ENCODE peak calls at places on chromosome 3, in five cellular contexts. F, R, A, I and D are unnamed samples.

GRCh38 chr3:99413504-99413903 is 224.9 kb upstream of the COL8A1 start:
- DNase-seq in F (no peak), I (no peak), A (no peak), R (no peak), D (no peak)

GRCh38 chr3:78737988-78738387 is 1029.8 kb downstream of the ROBO1 start:
- DNase-seq in R (no peak), I (no peak), A (no peak), F (peak; percentile 39), D (no peak)

GRCh38 chr3:52792961-52793695 is 1.5 kb upstream of the ITIH3 start:
- DNase-seq in I (no peak), F (no peak), R (no peak), A (no peak), D (no peak)

GRCh38 chr3:57110797-57111196 is 50.3 kb downstream of the SPATA12 start:
- DNase-seq in I (no peak), F (no peak), R (no peak), A (no peak), D (no peak)

GRCh38 chr3:107506458-107506857 is 16.3 kb upstream of the BBX start:
- DNase-seq in A (no peak), I (no peak), F (no peak), R (no peak), D (no peak)

GRCh38 chr3:165725296-165725695 is 111.9 kb downstream of the BCHE start:
- DNase-seq in A (no peak), I (no peak), F (no peak), R (no peak), D (no peak)

GRCh38 chr3:24354230-24354629 is 140.4 kb downstream of the THRB start:
- DNase-seq in R (no peak), A (no peak), F (no peak), I (no peak), D (no peak)

GRCh38 chr3:188881954-188882641 is 289.7 kb upstream of the TPRG1 start:
- DNase-seq in F (no peak), I (no peak), R (peak; percentile 79), A (no peak), D (no peak)

GRCh38 chr3:108428580-108428979 is 81.8 kb downstream of the MYH15 start:
- DNase-seq in I (no peak), A (no peak), F (no peak), R (no peak), D (no peak)

GRCh38 chr3:48492461-48493202 is 11.3 kb downstream of the SHISA5 start:
- DNase-seq in F (no peak), I (no peak), A (no peak), R (no peak), D (no peak)

GRCh38 chr3:27526614-27527315 is 42.6 kb upstream of the SLC4A7 start:
- DNase-seq in R (no peak), F (no peak), A (no peak), I (no peak), D (no peak)

GRCh38 chr3:9915252-9916141 is 1.4 kb upstream of the IL17RC start:
- DNase-seq in I (peak; percentile 91), R (no peak), F (peak; percentile 80), A (peak; percentile 85), D (peak; percentile 77)

GRCh38 chr3:42166214-42166613 is 75.1 kb downstream of the TRAK1 start:
- DNase-seq in A (no peak), R (no peak), I (peak; percentile 40), F (no peak), D (peak; percentile 38)

GRCh38 chr3:40382617-40382979 is 4.4 kb upstream of the ENTPD3 start:
- DNase-seq in A (no peak), I (no peak), R (no peak), F (no peak), D (no peak)

GRCh38 chr3:124429129-124429815 is 301.0 kb upstream of the UMPS start:
- DNase-seq in F (no peak), R (peak; percentile 8), I (no peak), A (no peak), D (no peak)

GRCh38 chr3:149442845-149443544 is 31.5 kb upstream of the TM4SF4 start:
- DNase-seq in R (peak; percentile 4), A (no peak), I (no peak), F (no peak), D (no peak)

GRCh38 chr3:9778102-9778501 is 8.4 kb upstream of the CAMK1 start:
- DNase-seq in F (no peak), R (no peak), I (no peak), A (no peak), D (no peak)

GRCh38 chr3:100277255-100277800 is 16.5 kb downstream of the TBC1D23 start:
- DNase-seq in F (no peak), A (no peak), R (no peak), I (no peak), D (no peak)

GRCh38 chr3:143294183-143294582 is 174.6 kb downstream of the CHST2 start:
- DNase-seq in F (no peak), R (no peak), I (no peak), A (no peak), D (no peak)

GRCh38 chr3:50256978-50257890 is 11.7 kb upstream of the SEMA3B start:
- DNase-seq in F (no peak), A (no peak), I (no peak), R (no peak), D (peak; percentile 64)

GRCh38 chr3:58296269-58296668 is 9.8 kb upstream of the RPP14 start:
- DNase-seq in I (no peak), A (no peak), R (no peak), F (no peak), D (no peak)

GRCh38 chr3:11932636-11933035 is 71.6 kb upstream of the SYN2 start:
- DNase-seq in R (no peak), I (no peak), F (no peak), A (no peak), D (no peak)

GRCh38 chr3:39879581-39879980 is 70.2 kb downstream of the MYRIP start:
- DNase-seq in F (no peak), I (no peak), A (no peak), R (no peak), D (no peak)

GRCh38 chr3:4846529-4846928 is 132.7 kb upstream of the BHLHE40 start:
- DNase-seq in A (no peak), I (no peak), F (no peak), R (no peak), D (no peak)

GRCh38 chr3:11424277-11424676 is 152.1 kb downstream of the ATG7 start:
- DNase-seq in F (no peak), I (no peak), R (no peak), A (no peak), D (no peak)

GRCh38 chr3:99633887-99634558 is 4.4 kb upstream of the COL8A1 start:
- DNase-seq in A (no peak), I (no peak), F (no peak), R (no peak), D (no peak)

GRCh38 chr3:127640031-127640355 is 11.0 kb downstream of the PODXL2 start:
- DNase-seq in F (no peak), R (no peak), A (no peak), I (peak; percentile 21), D (no peak)

GRCh38 chr3:107285197-107285596 is 92.0 kb upstream of the CCDC54 start:
- DNase-seq in A (no peak), F (no peak), I (no peak), R (no peak), D (no peak)

DNA sequence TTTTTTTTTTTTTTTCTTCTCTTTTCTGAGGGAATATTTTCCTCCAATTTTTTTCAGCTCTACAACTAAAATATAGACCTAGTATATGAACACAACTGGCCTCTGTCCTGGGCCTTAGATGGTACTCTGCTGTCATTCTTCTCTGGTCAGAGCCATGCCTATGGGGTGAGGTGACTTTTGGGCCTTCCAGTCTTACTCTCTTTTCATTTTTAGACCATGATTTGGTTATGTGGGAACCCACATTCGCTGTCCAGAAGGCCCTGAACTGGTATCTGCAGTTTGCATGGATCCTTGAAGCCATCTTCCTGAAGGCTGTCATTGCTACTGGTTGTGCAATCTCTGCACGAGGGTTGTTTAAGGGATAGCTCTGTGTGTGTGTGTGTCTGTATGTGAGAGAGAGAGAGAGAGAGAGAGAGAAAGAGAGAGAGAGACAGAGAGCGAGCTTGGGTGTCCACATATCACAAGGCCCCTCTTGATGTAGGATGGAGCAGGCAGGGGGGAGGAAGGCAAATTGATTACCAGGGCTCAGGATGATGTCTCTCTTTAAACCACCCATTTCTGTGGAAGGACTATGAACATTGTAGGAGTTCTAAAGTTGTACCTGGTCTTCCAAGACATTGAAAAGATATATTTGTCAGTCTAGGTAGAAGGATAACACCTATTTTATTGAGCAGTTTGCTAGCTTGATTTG is 6.9 kb downstream of the TGFBR2 start:
- DNase-seq in F (no peak), I (no peak), R (no peak), A (no peak), D (no peak)
- H3K4me1 ChIP-seq in F (peaks cover 8% of the 10 kb centered on the region), I (no peaks in the 10 kb centered on the region), R (peaks cover 97% of the 10 kb centered on the region), A (peaks cover 2% of the 10 kb centered on the region), D (peaks cover 47% of the 10 kb centered on the region)

GRCh38 chr3:139674585-139675260 is 3.0 kb downstream of the NMNAT3 start:
- DNase-seq in A (no peak), I (no peak), R (no peak), F (no peak), D (no peak)
- TF ChIP-seq POLR2A in A (no peak), I (no peak), R (no peak), F (no peak), D (no peak)

GRCh38 chr3:38471260-38471857 is 17.7 kb downstream of the ACVR2B start:
- DNase-seq in R (no peak), I (no peak), F (no peak), A (no peak), D (no peak)
- H3K27ac ChIP-seq in R (no peak overlapping the region), I (no peak overlapping the region), F (no peak overlapping the region), A (no peak overlapping the region), D (no peak overlapping the region)

GRCh38 chr3:129017531-129017899 is 16.4 kb downstream of the EFCC1 start:
- DNase-seq in F (no peak), I (no peak), A (no peak), R (no peak), D (no peak)

GRCh38 chr3:129018271-129018670 is 17.2 kb downstream of the EFCC1 start:
- DNase-seq in I (no peak), F (no peak), R (no peak), A (no peak), D (no peak)

GRCh38 chr3:129020691-129021090 is 19.6 kb downstream of the EFCC1 start:
- DNase-seq in A (peak; percentile 34), F (no peak), R (no peak), I (no peak), D (no peak)

GRCh38 chr3:129018751-129019150 is 17.6 kb downstream of the EFCC1 start:
- DNase-seq in I (no peak), R (no peak), F (no peak), A (peak; percentile 27), D (no peak)

DNA sequence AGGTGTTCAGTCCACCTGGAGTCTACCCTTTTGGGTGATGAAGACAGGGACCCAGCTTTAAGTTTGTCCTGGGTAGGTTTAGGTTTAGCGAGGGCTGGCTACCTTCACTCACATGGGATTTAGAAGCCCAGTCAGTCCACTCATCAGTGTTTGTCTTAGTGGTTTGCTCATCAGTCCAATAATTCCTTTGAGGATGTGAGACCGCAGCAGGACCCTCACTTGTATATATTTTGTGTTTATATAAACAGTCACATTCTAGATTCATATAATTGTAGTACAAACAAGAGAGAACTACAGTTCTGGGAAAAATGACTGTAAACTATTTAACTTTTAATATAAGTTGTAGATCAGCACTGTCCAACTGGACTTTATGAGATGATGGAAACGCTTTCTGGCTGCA is 18.2 kb downstream of the EFCC1 start:
- DNase-seq in I (no peak), A (no peak), F (no peak), R (no peak), D (no peak)
- H3K4me1 ChIP-seq in I (no peaks in the 10 kb centered on the region), A (peaks cover 21% of the 10 kb centered on the region), F (no peaks in the 10 kb centered on the region), R (peaks cover 22% of the 10 kb centered on the region), D (peaks cover 27% of the 10 kb centered on the region)